ENCODE peak calls at places on chromosome 20, in four cellular contexts. L is H1, X is K562, E is SK-N-SH. J is an unnamed sample.

GRCh38 chr20:36493801-36494114 is 47.6 kb upstream of the MYL9 start:
- DNase-seq in L (no peak), X (no peak), E (no peak), J (no peak)

GRCh38 chr20:37308098-37309050 is 18.9 kb downstream of the MANBAL start:
- DNase-seq in L (no peak), X (no peak), E (no peak), J (no peak)

GRCh38 chr20:33526769-33527168 is 36.9 kb downstream of the CBFA2T2 start:
- DNase-seq in L (no peak), X (no peak), E (no peak), J (no peak)

GRCh38 chr20:12902992-12903391 is 105.8 kb upstream of the SPTLC3 start:
- DNase-seq in L (no peak), X (no peak), E (no peak), J (no peak)

GRCh38 chr20:63273635-63274380 is 1.2 kb downstream of the ARFGAP1 start:
- DNase-seq in L (no peak), X (peak), E (no peak), J (no peak)

GRCh38 chr20:29689411-29690225 is 1567.8 kb upstream of the DEFB115 start:
- DNase-seq in L (no peak), X (peak), E (peak), J (no peak)

GRCh38 chr20:1870792-1871550 is 24.2 kb upstream of the SIRPA start:
- DNase-seq in L (no peak), X (no peak), E (no peak), J (no peak)

GRCh38 chr20:14775778-14776177 is 438.4 kb upstream of the FLRT3 start:
- DNase-seq in L (no peak), X (no peak), E (no peak), J (no peak)

GRCh38 chr20:3651204-3651970 is 11.8 kb downstream of the GFRA4 start:
- DNase-seq in L (no peak), X (no peak), E (no peak), J (no peak)

GRCh38 chr20:63118303-63118670 is 97.6 kb downstream of the YTHDF1 start:
- DNase-seq in L (no peak), X (no peak), E (peak), J (no peak)

GRCh38 chr20:36653456-36653855 is 7.5 kb upstream of the SLA2 start:
- DNase-seq in L (no peak), X (no peak), E (no peak), J (no peak)

GRCh38 chr20:53751394-53752368 is 158.0 kb upstream of the ZNF217 start:
- DNase-seq in L (no peak), X (peak), E (no peak), J (no peak)
- TF ChIP-seq TEAD4 in L (no peak), X (no peak), E (no peak), J (no peak)

DNA sequence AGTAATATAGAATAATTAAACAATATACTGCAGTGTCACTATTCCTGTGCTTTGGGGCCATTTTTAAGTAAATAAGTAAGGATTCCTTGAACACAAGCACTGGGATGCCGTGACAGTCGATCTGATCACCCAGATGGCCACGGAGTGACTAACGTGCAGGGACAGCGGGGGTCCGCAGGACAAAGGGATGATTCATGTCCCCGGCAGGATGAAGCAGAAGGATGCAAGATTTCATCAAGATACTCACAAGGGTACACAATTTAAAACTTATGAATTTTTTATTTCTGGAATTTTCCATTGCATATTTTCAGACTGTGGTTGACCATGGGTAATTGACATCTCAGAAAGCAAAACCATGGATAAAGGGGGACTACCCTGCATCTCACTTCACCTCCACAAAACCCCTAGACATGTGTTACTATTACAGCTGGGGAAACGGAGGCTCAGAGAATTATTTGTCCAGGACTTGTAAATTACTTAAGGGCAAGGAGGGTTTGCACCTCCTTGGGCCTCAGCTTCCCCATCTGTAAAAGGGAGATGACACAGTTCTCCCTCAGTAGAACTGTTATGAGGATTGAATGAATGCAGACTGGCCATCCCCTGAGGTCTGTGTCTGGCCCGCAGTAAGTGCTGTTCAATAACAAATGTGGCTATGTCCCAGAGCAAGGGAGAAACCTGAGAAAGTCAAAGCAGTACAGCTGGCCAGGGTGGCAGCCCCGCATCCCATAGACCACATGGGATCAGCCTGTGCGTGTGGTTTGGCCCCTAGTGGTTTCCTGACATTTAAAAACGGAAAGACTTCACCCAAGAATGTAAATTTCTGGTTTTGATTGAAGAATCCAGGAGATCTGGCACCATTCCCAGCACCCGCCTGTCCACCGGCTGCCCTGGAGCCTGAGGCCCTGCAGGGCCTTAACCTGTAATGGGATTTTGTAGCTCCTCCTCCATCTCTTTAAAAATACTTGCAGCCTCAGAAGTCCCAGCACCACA is 235.5 kb downstream of the BMP7 start:
- DNase-seq in L (no peak), X (no peak), E (peak), J (no peak)
- TF ChIP-seq TEAD4 in L (no peak), X (no peak), E (no peak), J (no peak)

DNA sequence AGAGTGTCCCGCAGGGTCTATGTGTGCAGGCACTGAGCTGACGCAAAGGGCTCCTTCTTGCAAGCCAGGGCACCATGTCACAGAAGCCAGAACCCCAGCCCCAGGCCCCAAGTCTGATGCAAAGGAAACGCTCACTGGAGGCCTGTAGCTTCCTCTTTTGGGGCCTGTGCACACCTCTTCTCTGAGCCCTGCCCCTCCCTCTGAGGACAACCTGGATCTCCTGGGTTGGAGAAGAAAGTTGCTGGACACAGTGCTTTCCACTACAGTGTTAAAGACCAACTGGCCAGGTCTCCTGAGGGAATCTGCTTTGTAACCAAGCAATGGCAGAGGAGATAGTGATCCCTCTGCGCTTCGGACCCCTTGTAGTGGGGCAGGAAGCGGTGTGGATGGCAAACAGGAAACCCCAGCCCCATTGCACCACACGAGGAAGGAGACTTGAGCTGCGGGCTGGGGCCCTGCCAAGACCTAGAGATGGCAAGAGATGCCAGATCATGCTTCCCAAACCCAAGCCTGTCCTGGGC is 90.0 kb downstream of the PRND start:
- DNase-seq in L (no peak), X (no peak), E (no peak), J (no peak)
- TF ChIP-seq TEAD4 in L (no peak), X (no peak), E (no peak), J (no peak)

GRCh38 chr20:56828402-56828801 is 199.3 kb downstream of the TFAP2C start:
- DNase-seq in L (no peak), X (peak), E (no peak), J (no peak)

GRCh38 chr20:56826971-56827645 is 198.0 kb downstream of the TFAP2C start:
- DNase-seq in L (no peak), X (no peak), E (no peak), J (no peak)

GRCh38 chr20:56827763-56828162 is 198.7 kb downstream of the TFAP2C start:
- DNase-seq in L (no peak), X (no peak), E (no peak), J (no peak)

GRCh38 chr20:56829788-56830385 is 200.8 kb downstream of the TFAP2C start:
- DNase-seq in L (no peak), X (no peak), E (no peak), J (no peak)

GRCh38 chr20:56826306-56826970 is 197.3 kb downstream of the TFAP2C start:
- DNase-seq in L (no peak), X (no peak), E (no peak), J (no peak)
- TF ChIP-seq TEAD4 in L (no peak), X (no peak), E (no peak), J (no peak)

GRCh38 chr20:48788486-48789072 is 39.2 kb downstream of the PREX1 start:
- DNase-seq in L (no peak), X (no peak), E (no peak), J (no peak)
- TF ChIP-seq TEAD4 in L (no peak), X (no peak), E (no peak), J (no peak)

DNA sequence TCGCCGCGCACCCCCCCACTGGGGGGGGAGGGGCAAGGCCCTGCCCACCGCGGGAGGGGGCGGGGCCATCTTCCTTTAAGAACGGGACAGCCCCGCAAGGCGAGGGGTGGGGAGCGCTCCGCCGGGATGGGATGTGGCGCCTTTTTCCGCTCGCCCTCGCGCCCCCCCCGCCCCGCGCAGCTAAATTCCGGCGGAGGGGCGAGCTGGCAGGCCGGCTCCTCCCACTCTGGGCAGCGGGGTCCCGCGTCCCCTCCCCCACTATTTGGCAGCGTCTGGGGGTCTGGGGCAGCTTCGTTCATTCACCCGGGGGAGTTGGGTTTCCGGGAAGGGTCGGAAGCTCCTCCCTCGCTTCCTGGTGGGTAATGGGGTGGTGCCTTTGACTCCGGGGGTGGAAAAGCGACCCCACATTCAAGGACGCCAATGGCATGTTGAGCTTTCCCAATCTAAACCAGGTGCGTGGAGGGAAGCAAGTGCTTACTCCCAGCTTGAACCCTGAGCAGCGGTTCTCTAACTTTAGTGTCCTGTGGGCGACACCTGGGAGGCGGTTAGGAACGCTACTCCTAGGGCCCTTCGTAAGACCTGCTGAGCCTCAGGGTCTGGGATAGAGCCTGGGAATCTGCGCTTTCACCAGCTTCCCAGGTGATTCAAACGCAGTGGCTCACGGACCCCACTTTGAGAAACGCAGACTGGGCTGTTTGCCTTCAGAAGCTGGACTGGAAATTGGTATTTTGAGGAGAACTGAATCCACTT is 927 bp downstream of the ASXL1 start:
- DNase-seq in L (peak), X (peak), E (peak), J (peak)
- TF ChIP-seq TEAD4 in L (peak), X (no peak), E (no peak), J (no peak)

J was measured in WTC11.